ENCODE peak calls at places on chromosomes 16 and 17, in five cellular contexts. F, K, P, H and T are unnamed samples.

GRCh38 chr17:22703786-22704441 is 1011.6 kb downstream of the KCNJ18 start:
- DNase-seq in F (no peak), K (no peak), P (no peak), H (no peak), T (no peak)

GRCh38 chr16:77833906-77834599 is 45.7 kb downstream of the VAT1L start:
- DNase-seq in F (no peak), K (no peak), P (no peak), H (no peak), T (no peak)

GRCh38 chr16:4945560-4946502 is 8.9 kb upstream of the PPL start:
- DNase-seq in F (no peak), K (no peak), P (no peak), H (no peak), T (no peak)

GRCh38 chr17:66661411-66661843 is 173.5 kb upstream of the CACNG5 start:
- DNase-seq in F (no peak), K (no peak), P (no peak), H (no peak), T (no peak)

GRCh38 chr16:89316701-89317100 is 99.2 kb downstream of the ZNF778 start:
- DNase-seq in F (no peak), K (no peak), P (no peak), H (no peak), T (no peak)

GRCh38 chr17:9150407-9151090 is 129.2 kb downstream of the NTN1 start:
- DNase-seq in F (no peak), K (no peak), P (no peak), H (no peak), T (no peak)

GRCh38 chr17:2064511-2064910 is 9.6 kb downstream of the HIC1 start:
- DNase-seq in F (no peak), K (peak), P (no peak), H (no peak), T (no peak)

GRCh38 chr16:23434380-23434779 is 18.6 kb downstream of the COG7 start:
- DNase-seq in F (no peak), K (peak), P (no peak), H (peak), T (peak)

GRCh38 chr17:73799091-73799490 is 154.8 kb upstream of the SDK2 start:
- DNase-seq in F (no peak), K (no peak), P (no peak), H (no peak), T (no peak)

GRCh38 chr16:54430491-54431030 is 144.0 kb upstream of the IRX3 start:
- DNase-seq in F (no peak), K (no peak), P (no peak), H (no peak), T (no peak)